ENCODE peak calls at places on chromosomes 2 and 18, in eight cellular contexts. E is AG10803, M is transverse colon, V is fibroblast of the aortic adventitia, Y is hepatocyte, Z is HFF-Myc, Q is fibroblast of lung, B is BJ. J is an unnamed sample.

GRCh38 chr18:61860302-61860701 is 32.5 kb downstream of the RNF152 start:
- DNase-seq in E (no peak), M (no peak), V (peak; percentile 20), Y (no peak), Z (no peak), Q (no peak), B (no peak), J (no peak)

GRCh38 chr2:9739508-9739907 is 103.8 kb upstream of the TAF1B start:
- DNase-seq in E (peak; percentile 45), M (peak; percentile 77), V (peak; percentile 41), Y (no peak), Z (no peak), Q (no peak), B (no peak), J (no peak)

GRCh38 chr2:109270758-109271305 is 141.8 kb downstream of the SH3RF3 start:
- DNase-seq in E (no peak), M (peak; percentile 56), V (no peak), Y (peak; percentile 32), Z (no peak), Q (peak; percentile 52), B (no peak), J (no peak)

GRCh38 chr2:54958717-54959371 is 91.4 kb downstream of the RTN4 start:
- DNase-seq in E (no peak), M (no peak), V (no peak), Y (no peak), Z (no peak), Q (no peak), B (no peak), J (no peak)

GRCh38 chr2:232584238-232584637 is 33.7 kb downstream of the EIF4E2 start:
- DNase-seq in E (no peak), M (no peak), V (no peak), Y (no peak), Z (no peak), Q (no peak), B (no peak), J (no peak)

GRCh38 chr2:3575534-3576324 is 669 bp downstream of the RPS7 start:
- DNase-seq in E (no peak), M (no peak), V (no peak), Y (peak; percentile 29), Z (no peak), Q (no peak), B (no peak), J (no peak)

GRCh38 chr2:44271296-44271695 is 4.0 kb upstream of the SLC3A1 start:
- DNase-seq in E (no peak), M (no peak), V (no peak), Y (no peak), Z (no peak), Q (no peak), B (no peak), J (no peak)

GRCh38 chr2:121436918-121437317 is 93.8 kb upstream of the RNU4ATAC start:
- DNase-seq in E (no peak), M (no peak), V (no peak), Y (no peak), Z (no peak), Q (no peak), B (no peak), J (no peak)

GRCh38 chr2:74001121-74001520 is 16.4 kb downstream of the TET3 start:
- DNase-seq in E (no peak), M (no peak), V (no peak), Y (no peak), Z (no peak), Q (no peak), B (no peak), J (no peak)

GRCh38 chr2:17106418-17106817 is 411.8 kb downstream of the RAD51AP2 start:
- DNase-seq in E (no peak), M (no peak), V (no peak), Y (no peak), Z (no peak), Q (no peak), B (no peak), J (no peak)

GRCh38 chr18:48951448-48952286 is 902 bp upstream of the SMAD7 start:
- DNase-seq in E (peak; percentile 93), M (peak; percentile 90), V (peak; percentile 91), Y (peak; percentile 96), Z (no peak), Q (peak; percentile 91), B (no peak), J (peak; percentile 75)

GRCh38 chr2:216491757-216492635 is 6.6 kb upstream of the RPL37A start:
- DNase-seq in E (no peak), M (no peak), V (no peak), Y (no peak), Z (no peak), Q (no peak), B (no peak), J (no peak)

GRCh38 chr18:25164211-25164836 is 187.6 kb downstream of the ZNF521 start:
- DNase-seq in E (no peak), M (no peak), V (peak; percentile 2), Y (no peak), Z (no peak), Q (no peak), B (no peak), J (no peak)

GRCh38 chr2:566379-567313 is 110.6 kb downstream of the TMEM18 start:
- DNase-seq in E (no peak), M (no peak), V (no peak), Y (no peak), Z (no peak), Q (no peak), B (no peak), J (no peak)

GRCh38 chr2:564471-565181 is 112.6 kb downstream of the TMEM18 start:
- DNase-seq in E (no peak), M (no peak), V (no peak), Y (no peak), Z (no peak), Q (no peak), B (no peak), J (no peak)

GRCh38 chr2:558879-559278 is 118.3 kb downstream of the TMEM18 start:
- DNase-seq in E (no peak), M (peak; percentile 17), V (no peak), Y (no peak), Z (no peak), Q (no peak), B (no peak), J (no peak)

GRCh38 chr2:563512-563911 is 113.7 kb downstream of the TMEM18 start:
- DNase-seq in E (no peak), M (no peak), V (no peak), Y (no peak), Z (no peak), Q (no peak), B (no peak), J (no peak)

GRCh38 chr2:562391-563364 is 114.5 kb downstream of the TMEM18 start:
- DNase-seq in E (no peak), M (no peak), V (no peak), Y (no peak), Z (no peak), Q (no peak), B (no peak), J (no peak)
- TF ChIP-seq CTCF in E (no peak), M (no peak), V (no peak), Y (no peak), Z (no peak), Q (no peak), B (no peak), J (no peak)

DNA sequence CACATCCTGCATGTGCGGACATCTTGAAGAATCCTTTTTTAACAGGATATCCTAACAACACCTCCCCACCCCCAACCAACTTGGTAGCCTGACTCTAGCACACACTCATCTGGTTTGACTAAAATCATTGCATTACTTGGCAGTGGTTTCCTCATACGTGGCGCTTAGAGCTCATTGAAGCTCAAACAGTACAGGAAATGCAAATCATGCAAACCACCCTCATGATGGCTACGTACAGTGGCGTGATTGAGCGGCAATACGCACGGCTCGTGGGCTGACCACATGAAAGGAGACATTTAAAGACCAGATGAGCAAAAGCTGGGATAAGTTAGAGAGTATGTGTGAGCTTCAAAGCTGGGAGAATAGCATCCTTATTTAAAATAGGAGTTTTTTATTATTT is 336.2 kb downstream of the ZEB2 start:
- DNase-seq in E (peak; percentile 98), M (peak; percentile 19), V (no peak), Y (peak; percentile 7), Z (peak; percentile 98), Q (peak; percentile 84), B (peak; percentile 76), J (peak; percentile 94)
- H3K4me3 ChIP-seq in E (no peak overlapping the region), M (no peak overlapping the region), V (no peak overlapping the region), Y (no peak overlapping the region), Z (no peak overlapping the region), Q (no peak overlapping the region), B (peak overlapping the region; percentile 11), J (no peak overlapping the region)

GRCh38 chr2:146317959-146318358 is 1526.9 kb upstream of the ACVR2A start:
- DNase-seq in E (peak; percentile 86), M (no peak), V (peak; percentile 80), Y (no peak), Z (no peak), Q (peak; percentile 85), B (peak; percentile 59), J (peak; percentile 88)

DNA sequence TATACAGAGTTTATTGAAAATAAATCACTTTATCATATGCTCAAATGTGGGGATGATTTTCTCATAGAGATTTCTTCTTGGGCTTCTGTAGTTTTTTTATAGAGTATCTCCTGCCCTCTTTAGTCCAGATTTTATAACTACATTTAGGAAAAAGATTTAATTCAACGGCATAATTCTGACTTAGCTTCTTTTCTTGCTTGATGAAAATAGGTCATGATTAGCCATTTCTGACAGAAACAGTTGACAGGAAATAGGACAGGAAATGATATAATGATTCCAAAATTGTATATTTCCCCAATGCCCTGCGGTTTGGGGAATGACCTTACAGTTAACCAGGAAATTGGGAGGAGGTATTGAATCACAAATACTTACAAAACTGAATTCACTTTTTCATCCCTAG is 1531.9 kb upstream of the ACVR2A start:
- DNase-seq in E (peak; percentile 17), M (no peak), V (peak; percentile 44), Y (no peak), Z (no peak), Q (peak; percentile 63), B (no peak), J (no peak)
- TF ChIP-seq CTCF in E (peak; percentile 39), M (no peak), V (peak; percentile 24), Y (peak; percentile 45), Z (no peak), Q (no peak), B (peak; percentile 20), J (peak; percentile 17)

GRCh38 chr2:158414538-158414937 is 42.0 kb downstream of the CCDC148 start:
- DNase-seq in E (peak; percentile 83), M (no peak), V (peak; percentile 65), Y (no peak), Z (no peak), Q (peak; percentile 11), B (peak; percentile 49), J (peak; percentile 47)
- H3K4me3 ChIP-seq in E (no peak overlapping the region), M (no peak overlapping the region), V (no peak overlapping the region), Y (no peak overlapping the region), Z (no peak overlapping the region), Q (no peak overlapping the region), B (no peak overlapping the region), J (no peak overlapping the region)

J was measured in AG09309.